ENCODE peak calls at places on chromosomes 1 and 21, in eight cellular contexts. J is A673; N is right lobe of liver; Y is GM12864; Z is CD4-positive, alpha-beta T cell; C is heart left ventricle; L is HFF-Myc; P is nephron progenitor cell. O is an unnamed sample.

GRCh38 chr1:226109829-226110248 is 47.3 kb downstream of the H3-3A start:
- DNase-seq in Z (peak), N (peak), J (peak), P (peak), Y (no peak), C (peak), L (peak), O (peak)

GRCh38 chr1:105172803-105173202 is 1423.1 kb downstream of the AMY1C start:
- DNase-seq in C (no peak), Z (no peak), P (no peak), Y (no peak), J (peak), L (no peak), N (no peak), O (no peak)

GRCh38 chr1:85581138-85581801 is 709 bp downstream of the CCN1 start:
- DNase-seq in C (peak), J (peak), N (peak), L (no peak), P (peak), Z (no peak), Y (no peak), O (peak)

GRCh38 chr1:10973552-10973951 is 38.9 kb upstream of the TARDBP start:
- DNase-seq in C (peak), Z (no peak), N (no peak), J (peak), L (no peak), P (no peak), Y (no peak), O (peak)

GRCh38 chr1:54228638-54229079 is 28.7 kb downstream of the MRPL37 start:
- DNase-seq in Z (no peak), C (no peak), L (no peak), Y (no peak), J (no peak), N (no peak), P (no peak), O (no peak)

GRCh38 chr1:215484111-215484914 is 82.8 kb upstream of the KCTD3 start:
- DNase-seq in L (no peak), J (no peak), Y (no peak), Z (no peak), N (no peak), C (no peak), P (no peak), O (no peak)

GRCh38 chr1:244074559-244075171 is 23.6 kb downstream of the ZBTB18 start:
- DNase-seq in J (no peak), P (no peak), Z (peak), C (no peak), N (no peak), L (no peak), Y (no peak), O (no peak)

GRCh38 chr21:37658994-37659458 is 257.2 kb downstream of the KCNJ6 start:
- DNase-seq in J (no peak), Z (no peak), L (peak), C (no peak), N (no peak), P (no peak), Y (no peak), O (no peak)

GRCh38 chr21:44849616-44850130 is 23.8 kb downstream of the PTTG1IP start:
- DNase-seq in C (no peak), L (no peak), Y (no peak), P (no peak), Z (no peak), J (no peak), N (peak), O (no peak)

GRCh38 chr1:152408664-152409063 is 5.4 kb downstream of the CRNN start:
- DNase-seq in Z (no peak), L (no peak), C (no peak), J (no peak), Y (no peak), P (no peak), N (no peak), O (no peak)

DNA sequence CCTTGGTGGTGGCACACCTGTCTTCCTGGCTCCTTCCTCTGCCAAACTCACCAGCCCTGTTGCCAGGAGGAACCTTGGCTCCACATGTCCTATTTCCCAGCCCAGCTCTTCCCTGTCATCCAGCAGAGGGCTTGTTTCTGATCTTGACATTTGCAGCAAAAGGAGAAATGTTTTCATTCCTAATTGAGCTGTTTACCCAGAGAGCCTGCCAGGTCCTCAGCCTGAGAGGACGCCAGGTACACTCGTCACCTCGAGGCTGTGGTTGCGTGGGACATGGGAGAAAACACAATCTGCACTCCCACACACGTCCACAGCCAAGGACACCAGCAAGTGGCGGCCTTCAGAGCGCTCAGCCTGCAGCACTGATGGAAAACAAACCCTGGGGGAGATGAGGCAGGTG is 132.8 kb upstream of the CD34 start:
- DNase-seq in Y (no peak), P (no peak), J (no peak), L (no peak), C (no peak), Z (no peak), N (peak), O (no peak)
- TF ChIP-seq CTCF in Y (no peak), P (no peak), J (no peak), L (no peak), C (no peak), Z (no peak), N (peak), O (no peak)

DNA sequence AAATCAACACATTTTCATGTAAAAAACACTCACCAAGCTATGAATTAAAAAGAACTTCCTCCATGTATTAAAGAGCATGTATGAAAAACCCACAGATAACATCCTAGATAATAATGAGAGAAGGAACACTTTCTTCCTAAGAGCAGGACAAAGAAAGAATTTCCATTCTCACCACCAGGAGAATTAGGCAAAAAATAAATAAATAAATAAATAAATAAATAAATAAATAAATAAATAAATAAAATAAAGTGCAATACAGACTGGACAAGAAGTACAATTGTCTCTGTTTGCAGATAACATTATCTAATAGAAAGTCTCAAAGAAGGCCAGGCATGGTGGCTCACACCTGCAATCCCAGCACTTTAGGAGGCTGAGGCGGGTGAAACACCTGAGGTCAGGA is 218.2 kb downstream of the BRINP3 start:
- DNase-seq in C (no peak), L (no peak), Y (no peak), N (no peak), P (no peak), Z (no peak), J (no peak), O (no peak)
- TF ChIP-seq CTCF in C (no peak), L (no peak), Y (no peak), N (no peak), P (no peak), Z (no peak), J (no peak), O (no peak)

GRCh38 chr1:185368913-185369491 is 52.0 kb upstream of the IVNS1ABP start:
- DNase-seq in C (no peak), L (no peak), P (no peak), N (no peak), Y (no peak), J (no peak), Z (no peak), O (no peak)

GRCh38 chr1:185363205-185363604 is 46.2 kb upstream of the IVNS1ABP start:
- DNase-seq in J (no peak), C (no peak), Y (no peak), Z (no peak), L (no peak), N (no peak), P (no peak), O (no peak)

GRCh38 chr1:185368313-185368712 is 51.3 kb upstream of the IVNS1ABP start:
- DNase-seq in Z (no peak), J (no peak), N (no peak), P (no peak), C (no peak), L (no peak), Y (no peak), O (no peak)

GRCh38 chr1:185369786-185370185 is 52.7 kb upstream of the IVNS1ABP start:
- DNase-seq in P (no peak), Y (no peak), N (no peak), C (no peak), L (no peak), Z (no peak), J (no peak), O (no peak)

GRCh38 chr1:185367218-185367617 is 50.2 kb upstream of the IVNS1ABP start:
- DNase-seq in L (no peak), P (no peak), C (no peak), N (no peak), J (no peak), Z (no peak), Y (no peak), O (no peak)
- TF ChIP-seq CTCF in L (no peak), P (no peak), C (no peak), N (no peak), J (no peak), Z (no peak), Y (no peak), O (no peak)

GRCh38 chr1:246682231-246682895 is 41.8 kb upstream of the SCCPDH start:
- DNase-seq in L (no peak), Y (no peak), C (no peak), N (no peak), Z (no peak), P (no peak), J (no peak), O (no peak)
- TF ChIP-seq CTCF in L (no peak), Y (no peak), C (no peak), N (no peak), Z (no peak), P (no peak), J (no peak), O (no peak)

GRCh38 chr1:33002006-33002405 is 34.7 kb downstream of the AK2 start:
- DNase-seq in P (no peak), N (no peak), C (no peak), Z (no peak), L (no peak), Y (no peak), J (no peak), O (no peak)

GRCh38 chr1:32998997-32999396 is 34.4 kb upstream of the RNF19B start:
- DNase-seq in J (no peak), C (peak), P (no peak), L (no peak), N (peak), Y (no peak), Z (no peak), O (no peak)

GRCh38 chr1:33003657-33004056 is 33.0 kb downstream of the AK2 start:
- DNase-seq in C (no peak), J (no peak), L (no peak), Z (no peak), Y (no peak), P (no peak), N (no peak), O (no peak)

GRCh38 chr1:33000427-33001026 is 35.9 kb upstream of the RNF19B start:
- DNase-seq in L (no peak), J (no peak), Z (no peak), P (no peak), C (no peak), Y (no peak), N (no peak), O (no peak)

GRCh38 chr1:33001282-33001681 is 35.4 kb downstream of the AK2 start:
- DNase-seq in C (no peak), L (no peak), Y (no peak), J (no peak), N (no peak), Z (no peak), P (no peak), O (no peak)
- TF ChIP-seq CTCF in C (no peak), L (peak), Y (peak), J (peak), N (no peak), Z (no peak), P (peak), O (no peak)

GRCh38 chr1:19045898-19046889 is 89.7 kb upstream of the IFFO2 start:
- DNase-seq in C (peak), L (no peak), Y (no peak), N (peak), P (no peak), Z (no peak), J (no peak), O (no peak)
- TF ChIP-seq CTCF in C (no peak), L (no peak), Y (no peak), N (no peak), P (no peak), Z (no peak), J (no peak), O (no peak)

GRCh38 chr1:161388639-161389038 is 21.0 kb upstream of the CFAP126 start:
- DNase-seq in P (no peak), C (no peak), L (no peak), J (no peak), Z (no peak), Y (no peak), N (no peak), O (no peak)
- TF ChIP-seq CTCF in P (no peak), C (no peak), L (no peak), J (no peak), Z (no peak), Y (peak), N (no peak), O (no peak)

DNA sequence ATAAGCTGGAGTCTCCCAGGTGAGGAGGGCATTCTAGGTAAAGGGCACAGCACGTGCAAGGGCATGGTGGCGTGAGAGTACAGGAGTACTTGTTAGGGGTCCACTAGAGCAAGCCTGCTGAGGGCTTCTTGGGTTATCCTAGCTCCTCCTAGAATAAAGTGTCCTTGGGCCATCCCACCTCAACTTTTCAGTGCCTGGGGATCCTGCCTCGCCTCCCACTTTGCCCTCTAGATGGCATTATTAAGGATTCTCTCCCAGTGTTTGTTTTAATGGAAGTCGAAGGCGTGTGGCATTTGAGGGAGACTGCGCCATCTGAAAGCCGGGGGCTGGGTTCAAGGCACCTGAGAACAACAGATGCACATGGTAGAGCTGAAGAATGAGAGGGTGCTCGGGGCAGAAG is 74.5 kb upstream of the SELENON start:
- DNase-seq in L (no peak), Y (no peak), N (no peak), C (no peak), P (no peak), J (no peak), Z (no peak), O (no peak)
- TF ChIP-seq CTCF in L (no peak), Y (no peak), N (no peak), C (no peak), P (no peak), J (peak), Z (no peak), O (no peak)

DNA sequence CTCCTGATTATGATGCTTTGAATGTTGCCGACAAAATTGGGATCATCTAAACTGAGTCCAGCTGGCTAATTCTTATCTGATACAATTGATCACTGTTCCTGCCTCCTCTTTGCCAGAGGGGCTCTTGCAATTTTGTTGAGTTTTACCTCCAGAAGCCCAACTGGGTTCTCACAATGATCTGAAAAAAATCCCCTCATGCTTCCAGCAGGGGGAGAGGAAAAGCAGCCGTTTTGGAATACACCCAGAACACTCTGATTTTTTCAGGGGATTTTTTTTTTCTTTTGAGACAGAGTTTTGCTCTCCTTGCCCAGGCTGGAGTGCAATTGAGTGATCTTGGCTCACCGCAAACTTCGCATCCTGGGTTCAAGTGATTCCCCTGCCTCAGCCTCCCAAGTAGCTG is 13.9 kb upstream of the RERE start:
- DNase-seq in J (peak), P (no peak), N (no peak), Z (no peak), Y (no peak), L (no peak), C (no peak), O (no peak)
- TF ChIP-seq CTCF in J (peak), P (no peak), N (no peak), Z (no peak), Y (no peak), L (peak), C (no peak), O (peak)

DNA sequence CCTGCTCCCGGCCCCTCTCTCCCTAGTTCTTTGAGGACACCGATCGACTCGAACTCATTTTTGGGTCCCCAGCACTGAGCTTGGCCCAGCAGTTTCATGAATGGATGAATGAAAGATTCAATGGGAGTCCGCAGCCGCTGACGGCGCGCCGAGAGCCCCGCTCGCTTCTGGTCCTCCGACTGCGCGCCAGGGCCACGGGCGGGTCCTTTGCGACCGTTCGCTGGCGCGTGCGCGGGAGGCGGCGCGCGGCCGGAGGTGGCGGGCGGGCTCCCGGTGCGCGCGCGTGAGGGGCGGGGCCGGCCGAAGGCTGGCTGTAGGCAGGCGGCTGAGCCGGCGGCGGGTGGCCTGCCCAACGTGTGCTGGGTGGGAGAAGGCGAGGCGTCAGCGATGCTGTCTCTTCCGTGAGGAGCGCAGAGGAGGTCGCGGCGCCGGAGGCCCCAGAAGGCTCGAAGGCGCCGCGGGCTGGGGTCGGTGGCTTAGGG is at the start of gene MAST2:
- DNase-seq in Y (peak), L (peak), Z (peak), N (peak), C (peak), P (peak), J (peak), O (peak)
- TF ChIP-seq CTCF in Y (no peak), L (no peak), Z (no peak), N (no peak), C (no peak), P (no peak), J (no peak), O (no peak)